ENCODE peak calls at places on chromosomes 12 and 14, in seven cellular contexts. M, I, G, Y, F, D and A are unnamed samples. For H3K4me1, the result is how much of the 10 kb centered on the place peaks cover.

GRCh38 chr14:39085933-39086332 is 17.1 kb downstream of the SEC23A start:
- DNase-seq in Y (no peak), D (no peak), M (no peak), G (no peak), I (no peak), F (no peak), A (no peak)

GRCh38 chr14:95507174-95507573 is 9.3 kb downstream of the SYNE3 start:
- DNase-seq in G (no peak), M (peak), D (peak), Y (peak), F (no peak), I (no peak), A (peak)

GRCh38 chr12:14567311-14568195 is at the start of gene PLBD1:
- DNase-seq in D (peak), I (no peak), Y (peak), G (peak), M (peak), F (peak), A (peak)

GRCh38 chr12:91781114-91781513 is 364.5 kb downstream of the BTG1 start:
- DNase-seq in F (no peak), D (no peak), M (no peak), G (no peak), Y (no peak), I (no peak), A (no peak)

GRCh38 chr14:74712499-74713394 is at the start of the genes AREL1 and FCF1:
- DNase-seq in F (peak), I (peak), M (peak), Y (peak), G (peak), D (peak), A (peak)

GRCh38 chr14:28952707-28953106 is 186.1 kb downstream of the FOXG1 start:
- DNase-seq in F (no peak), M (no peak), D (no peak), G (no peak), I (no peak), Y (no peak), A (no peak)

GRCh38 chr14:104447750-104448149 is 131.8 kb upstream of the C14orf180 start:
- DNase-seq in G (no peak), M (no peak), F (no peak), Y (no peak), D (no peak), I (no peak), A (no peak)

GRCh38 chr14:104805326-104805678 is 4.4 kb downstream of the ZBTB42 start:
- DNase-seq in M (peak), G (peak), I (no peak), D (peak), Y (no peak), F (peak), A (no peak)

GRCh38 chr12:56720696-56721615 is 4.1 kb downstream of the NACA start:
- DNase-seq in F (no peak), Y (no peak), G (no peak), M (no peak), I (no peak), D (no peak), A (no peak)

DNA sequence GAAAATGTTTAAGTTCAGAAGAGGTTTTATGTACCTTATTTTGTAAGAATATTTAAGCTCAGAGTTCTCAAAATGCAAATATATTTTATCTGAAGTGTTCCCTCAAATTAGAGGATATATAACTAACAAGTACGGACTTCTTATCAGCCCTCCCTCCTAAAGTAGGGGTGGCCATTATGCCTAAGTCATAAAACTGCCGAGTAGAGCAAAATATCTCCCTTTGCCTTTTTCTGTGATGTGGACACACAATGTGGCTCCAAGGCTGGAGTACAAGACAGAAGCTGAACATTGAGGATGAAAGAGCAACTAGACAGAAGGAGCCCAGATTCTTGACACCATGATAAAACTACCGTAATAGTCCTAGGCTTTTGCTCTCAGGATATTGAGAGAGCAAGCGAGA is 120.9 kb downstream of the MED13L start:
- DNase-seq in F (no peak), Y (no peak), M (no peak), I (no peak), D (no peak), G (no peak), A (no peak)
- H3K4me1 ChIP-seq in F (half or more), Y (under half), M (under half), I (half or more), D (half or more), G (under half), A (half or more)

DNA sequence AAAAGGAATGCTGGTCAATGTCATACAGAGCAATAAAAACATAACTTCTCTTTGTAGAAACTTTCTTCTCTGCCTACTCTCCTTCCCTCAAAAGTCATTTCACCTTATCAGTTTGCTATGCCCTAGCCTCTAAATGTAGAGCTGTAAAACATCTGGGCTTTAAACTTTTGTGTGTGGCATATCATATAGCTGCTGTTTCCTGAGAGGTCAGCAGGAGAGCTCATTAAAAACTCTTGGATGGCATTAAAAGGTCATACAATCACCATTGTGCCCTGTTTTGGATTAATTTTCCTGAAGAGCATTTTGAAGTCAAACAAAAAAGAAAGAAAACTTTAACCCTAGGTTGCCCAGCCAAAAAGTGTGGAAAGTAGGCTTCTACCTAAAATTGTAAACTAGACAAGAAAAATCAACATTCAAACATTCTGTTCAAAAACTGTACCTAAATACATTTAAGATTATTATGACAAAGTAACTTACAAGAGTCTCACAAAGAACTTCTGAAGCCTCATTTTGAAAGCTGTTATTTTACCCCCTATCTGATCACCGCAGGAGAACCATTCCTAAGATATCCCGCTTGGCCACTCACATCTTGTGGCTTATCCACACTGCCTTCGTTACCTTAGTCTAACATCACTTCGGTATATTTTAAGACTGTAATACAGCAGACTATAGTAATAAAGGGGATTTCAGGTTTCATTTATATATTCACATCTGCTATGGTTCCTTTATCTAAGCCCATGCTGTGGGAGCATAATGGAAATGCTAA is 38.1 kb downstream of the TXNDC16 start:
- DNase-seq in M (no peak), F (no peak), Y (no peak), D (no peak), I (no peak), G (no peak), A (no peak)
- H3K27ac ChIP-seq in M (no peak), F (no peak), Y (no peak), D (no peak), I (no peak), G (no peak), A (no peak)

DNA sequence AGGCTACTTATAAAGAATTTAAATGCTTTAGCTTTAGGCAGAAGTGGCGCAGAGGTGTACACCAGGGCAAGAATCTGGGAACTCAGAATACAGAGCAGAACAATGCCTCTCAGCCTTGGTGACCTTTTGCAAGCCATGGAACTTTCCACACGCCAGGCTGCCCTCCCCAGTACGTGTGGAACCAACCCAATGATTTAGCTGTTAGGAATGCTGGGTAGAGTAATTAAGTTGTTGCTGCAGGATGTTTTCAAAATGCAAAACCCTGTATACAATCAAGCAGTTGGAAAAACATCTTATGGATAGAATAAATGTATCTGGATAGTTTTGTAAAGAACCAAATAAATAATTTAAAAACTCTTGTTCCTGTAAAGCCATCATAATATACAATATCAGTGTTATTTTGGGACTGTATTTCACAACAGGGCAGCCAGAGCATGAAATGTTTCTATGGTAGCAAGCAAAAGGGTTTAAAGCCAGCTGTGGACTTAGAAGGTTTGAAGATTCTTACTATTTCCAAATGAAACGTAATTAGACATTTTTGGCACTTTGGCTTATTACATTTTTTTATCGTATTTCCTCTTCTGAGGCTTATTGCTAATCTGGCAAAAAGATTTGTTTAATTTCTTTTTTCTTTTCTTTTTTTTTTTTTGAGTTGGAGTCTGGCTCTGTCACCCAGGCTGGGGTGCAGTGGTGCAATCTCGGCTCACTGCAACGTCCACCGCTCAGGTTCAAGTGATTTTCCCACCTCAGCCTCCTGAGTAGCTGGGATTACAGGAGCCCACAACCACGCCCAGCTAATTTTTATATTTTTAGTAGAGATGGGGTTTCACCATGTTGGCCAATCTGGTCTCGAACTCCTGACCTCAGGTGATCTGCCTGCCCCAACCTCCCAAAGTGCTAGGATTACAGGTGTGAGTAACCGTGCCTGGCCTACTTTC is 19.6 kb downstream of the PPP1R36 start:
- DNase-seq in D (peak), G (no peak), F (peak), M (peak), Y (peak), I (no peak), A (no peak)
- TF ChIP-seq EP300 in D (no peak), G (no peak), F (no peak), M (no peak), Y (no peak), I (no peak), A (no peak)

GRCh38 chr12:123073962-123074801 is 76.7 kb downstream of the PITPNM2 start:
- DNase-seq in F (no peak), G (no peak), D (no peak), Y (no peak), I (no peak), M (no peak), A (peak)
- H3K4me1 ChIP-seq in F (under half), G (half or more), D (half or more), Y (under half), I (half or more), M (under half), A (half or more)

GRCh38 chr14:24828486-24828885 is 194.5 kb upstream of the GZMB start:
- DNase-seq in M (no peak), Y (no peak), I (no peak), G (no peak), D (no peak), F (no peak), A (no peak)
- H3K27ac ChIP-seq in M (no peak), Y (no peak), I (no peak), G (no peak), D (no peak), F (no peak), A (no peak)

GRCh38 chr14:54440037-54440436 is 1.1 kb downstream of the CNIH1 start:
- DNase-seq in I (no peak), G (no peak), M (no peak), D (no peak), Y (no peak), F (no peak), A (no peak)

GRCh38 chr14:54444003-54444402 is 2.8 kb upstream of the CNIH1 start:
- DNase-seq in Y (no peak), F (no peak), D (no peak), I (no peak), G (no peak), M (no peak), A (no peak)

GRCh38 chr14:54438703-54439102 is 2.5 kb downstream of the CNIH1 start:
- DNase-seq in I (no peak), D (no peak), Y (no peak), F (no peak), M (no peak), G (no peak), A (no peak)

GRCh38 chr14:54440454-54440853 is 720 bp downstream of the CNIH1 start:
- DNase-seq in M (no peak), D (no peak), Y (no peak), G (no peak), F (no peak), I (no peak), A (no peak)

DNA sequence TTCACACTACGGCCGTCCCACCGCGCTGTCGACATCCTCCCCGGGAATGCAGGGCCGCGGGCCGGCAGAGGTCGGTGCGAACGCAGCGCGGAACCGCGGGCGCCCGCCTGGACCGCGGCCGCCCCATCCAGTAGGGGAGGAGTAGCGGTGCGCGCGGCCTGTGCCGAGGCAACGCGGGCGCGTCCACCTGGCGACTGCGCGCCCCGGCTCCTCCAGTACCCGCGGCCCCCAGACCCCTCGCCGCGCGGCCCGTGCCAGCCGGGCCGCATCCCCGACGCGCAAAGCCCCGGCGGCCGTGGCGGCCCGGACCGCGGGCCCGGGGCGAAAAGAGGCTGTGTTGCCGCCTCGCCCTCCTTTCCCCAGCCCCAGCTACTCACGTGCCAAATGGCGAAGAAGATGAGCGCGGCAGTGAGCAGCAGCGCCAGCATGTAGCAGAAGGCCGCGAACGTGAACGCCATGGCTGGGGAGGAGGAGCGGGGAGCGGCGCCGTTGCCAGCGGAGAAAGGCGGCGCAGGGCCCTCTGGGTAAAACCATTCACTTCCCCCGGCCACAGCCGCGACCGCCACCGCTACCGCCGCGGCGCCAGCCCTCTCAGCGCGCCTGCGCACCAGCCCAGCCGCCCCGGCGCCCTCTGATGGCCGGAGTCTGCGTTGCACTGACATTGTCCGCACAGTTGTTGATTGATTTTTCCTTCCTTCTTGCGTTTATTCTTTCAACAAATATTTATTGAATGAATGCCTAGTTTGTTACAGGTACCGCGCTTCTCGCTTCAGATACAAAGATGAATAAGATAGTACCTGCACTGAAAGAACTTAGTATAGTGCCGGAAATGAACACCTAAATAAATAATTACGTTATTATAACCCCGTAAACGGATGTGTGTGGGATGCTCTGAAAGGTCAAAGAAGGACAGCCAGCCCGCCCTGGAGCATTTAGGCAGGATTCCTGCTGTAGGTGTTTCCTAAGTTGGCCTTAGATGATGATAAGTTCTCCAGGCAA is at the start of gene CNIH1:
- DNase-seq in M (peak), I (peak), D (peak), G (peak), Y (peak), F (peak), A (peak)
- TF ChIP-seq EP300 in M (no peak), I (no peak), D (no peak), G (peak), Y (no peak), F (no peak), A (no peak)

GRCh38 chr14:67559639-67560038 is 26.5 kb downstream of the PLEKHH1 start:
- DNase-seq in M (no peak), I (no peak), D (no peak), Y (no peak), F (no peak), G (no peak), A (no peak)
- H3K4me1 ChIP-seq in M (under half), I (under half), D (under half), Y (under half), F (under half), G (under half), A (under half)

GRCh38 chr14:22848391-22849164 is 12.2 kb downstream of the MMP14 start:
- DNase-seq in F (no peak), G (peak), M (peak), D (peak), I (peak), Y (peak), A (peak)

GRCh38 chr14:22846811-22847307 is 10.5 kb downstream of the MMP14 start:
- DNase-seq in Y (no peak), I (no peak), F (no peak), D (no peak), G (peak), M (no peak), A (peak)

GRCh38 chr14:22849212-22849819 is 12.9 kb downstream of the MMP14 start:
- DNase-seq in F (no peak), M (peak), I (no peak), G (peak), Y (peak), D (peak), A (peak)

GRCh38 chr14:22845821-22846625 is 9.6 kb downstream of the MMP14 start:
- DNase-seq in F (no peak), G (no peak), M (no peak), Y (no peak), D (no peak), I (no peak), A (no peak)

GRCh38 chr14:22847661-22848341 is 11.4 kb downstream of the MMP14 start:
- DNase-seq in I (no peak), F (no peak), Y (no peak), G (peak), M (no peak), D (no peak), A (no peak)
- H3K27ac ChIP-seq in I (peak), F (peak), Y (peak), G (peak), M (peak), D (peak), A (peak)

GRCh38 chr12:51195841-51196240 is 22.0 kb downstream of the POU6F1 start:
- DNase-seq in Y (no peak), I (no peak), F (no peak), D (no peak), G (peak), M (no peak), A (no peak)

GRCh38 chr12:51190820-51191219 is 17.9 kb upstream of the TFCP2 start:
- DNase-seq in D (no peak), F (no peak), I (no peak), G (no peak), Y (no peak), M (no peak), A (no peak)

GRCh38 chr12:51189790-51190355 is 16.9 kb upstream of the TFCP2 start:
- DNase-seq in G (no peak), D (no peak), F (no peak), M (no peak), I (no peak), Y (no peak), A (no peak)

GRCh38 chr12:51191516-51192283 is 18.8 kb upstream of the TFCP2 start:
- DNase-seq in M (no peak), F (no peak), I (no peak), G (no peak), Y (no peak), D (no peak), A (no peak)

DNA sequence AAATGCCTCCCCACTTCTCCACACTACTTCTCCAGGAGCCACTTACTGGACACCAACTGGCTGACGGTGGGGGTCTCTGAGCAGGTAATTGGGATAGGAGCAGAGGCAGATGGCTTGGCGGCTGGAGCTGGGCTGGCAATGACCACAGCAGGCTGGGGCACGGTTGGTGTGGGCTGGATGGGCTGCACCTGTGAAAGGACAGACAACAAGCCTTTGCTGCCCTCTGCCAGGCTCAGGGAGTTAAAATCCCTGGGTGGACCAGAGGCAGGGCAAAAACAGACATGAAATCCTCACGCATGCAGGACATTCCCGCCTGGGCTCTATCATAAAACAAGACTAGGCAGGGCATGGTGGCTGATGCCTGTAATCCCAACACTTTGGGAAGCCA is 19.3 kb upstream of the TFCP2 start:
- DNase-seq in I (no peak), G (no peak), F (no peak), M (no peak), Y (no peak), D (no peak), A (no peak)
- TF ChIP-seq EP300 in I (no peak), G (no peak), F (no peak), M (no peak), Y (no peak), D (no peak), A (no peak)